ENCODE peak calls at places on chromosomes 4 and X, in nine cellular contexts. Y is endothelial cell of umbilical vein, G is IMR-90, K is heart left ventricle, C is uterus, Q is Peyer's patch, X is body of pancreas, E is right lobe of liver, P is ovary. A is an unnamed sample.

GRCh38 chrX:148049441-148049840 is 68.3 kb downstream of the FMR1NB start:
- DNase-seq in X (no peak), Q (no peak), G (peak; percentile 18), C (no peak), E (no peak), P (no peak), Y (peak; percentile 36), K (no peak), A (no peak)

GRCh38 chrX:36908801-36909403 is 99.3 kb upstream of the FAM47C start:
- DNase-seq in K (no peak), C (no peak), Q (no peak), Y (peak; percentile 19), G (peak; percentile 29), X (no peak), E (no peak), P (no peak), A (no peak)

GRCh38 chrX:16825306-16826035 is 39.2 kb downstream of the TXLNG start:
- DNase-seq in K (no peak), E (no peak), C (no peak), P (no peak), G (peak; percentile 42), Q (no peak), Y (peak; percentile 34), X (no peak), A (no peak)

GRCh38 chr4:89539374-89539773 is 231.8 kb upstream of the GPRIN3 start:
- DNase-seq in P (no peak), Y (peak; percentile 90), X (no peak), K (no peak), E (no peak), Q (no peak), G (peak; percentile 93), C (no peak), A (no peak)

GRCh38 chr4:145533011-145533410 is 51.4 kb downstream of the SMAD1 start:
- DNase-seq in X (no peak), Q (no peak), P (no peak), E (no peak), K (no peak), Y (no peak), G (no peak), C (no peak), A (no peak)

GRCh38 chr4:86496094-86497060 is 97.7 kb upstream of the PTPN13 start:
- DNase-seq in E (no peak), X (peak; percentile 57), G (peak; percentile 57), K (no peak), Q (no peak), P (peak; percentile 39), Y (peak; percentile 45), C (peak; percentile 45), A (peak; percentile 35)

GRCh38 chr4:185322805-185323204 is 72.9 kb downstream of the LRP2BP start:
- DNase-seq in X (no peak), Q (no peak), K (no peak), E (no peak), Y (no peak), G (no peak), P (no peak), C (no peak), A (no peak)

GRCh38 chr4:167623241-167623572 is 388.9 kb upstream of the SPOCK3 start:
- DNase-seq in C (no peak), Q (no peak), Y (no peak), X (no peak), P (no peak), E (no peak), G (no peak), K (no peak), A (no peak)

GRCh38 chrX:40109288-40110008 is 11.7 kb upstream of the BCOR start:
- DNase-seq in K (peak; percentile 71), X (peak; percentile 82), G (peak; percentile 55), E (peak; percentile 68), C (peak; percentile 80), Y (peak; percentile 35), P (peak; percentile 80), Q (peak; percentile 54), A (peak; percentile 92)

GRCh38 chr4:104906274-104906673 is 240.4 kb upstream of the TET2 start:
- DNase-seq in X (peak; percentile 11), Q (no peak), C (no peak), P (no peak), K (no peak), Y (no peak), E (no peak), G (no peak), A (no peak)

GRCh38 chr4:105944535-105944934 is 49.3 kb downstream of the NPNT start:
- DNase-seq in E (no peak), C (no peak), X (no peak), K (no peak), Y (no peak), P (no peak), G (peak; percentile 12), Q (no peak), A (no peak)

GRCh38 chr4:186957952-186958555 is 234.4 kb upstream of the FAT1 start:
- DNase-seq in C (no peak), X (no peak), G (peak; percentile 33), E (no peak), Y (no peak), P (no peak), Q (no peak), K (no peak), A (no peak)

GRCh38 chrX:108199691-108200090 is 108.1 kb downstream of the ATG4A start:
- DNase-seq in C (peak; percentile 44), X (no peak), K (no peak), G (peak; percentile 22), Q (no peak), E (no peak), P (no peak), Y (peak; percentile 44), A (no peak)

GRCh38 chrX:130347336-130347735 is 7.6 kb downstream of the SLC25A14 start:
- DNase-seq in K (no peak), Y (no peak), X (no peak), P (no peak), G (peak; percentile 22), Q (no peak), E (no peak), C (no peak), A (no peak)

GRCh38 chrX:30654989-30655607 is 1.9 kb downstream of the GK start:
- DNase-seq in X (no peak), Q (no peak), P (no peak), C (no peak), G (peak; percentile 64), Y (no peak), K (no peak), E (no peak), A (no peak)

DNA sequence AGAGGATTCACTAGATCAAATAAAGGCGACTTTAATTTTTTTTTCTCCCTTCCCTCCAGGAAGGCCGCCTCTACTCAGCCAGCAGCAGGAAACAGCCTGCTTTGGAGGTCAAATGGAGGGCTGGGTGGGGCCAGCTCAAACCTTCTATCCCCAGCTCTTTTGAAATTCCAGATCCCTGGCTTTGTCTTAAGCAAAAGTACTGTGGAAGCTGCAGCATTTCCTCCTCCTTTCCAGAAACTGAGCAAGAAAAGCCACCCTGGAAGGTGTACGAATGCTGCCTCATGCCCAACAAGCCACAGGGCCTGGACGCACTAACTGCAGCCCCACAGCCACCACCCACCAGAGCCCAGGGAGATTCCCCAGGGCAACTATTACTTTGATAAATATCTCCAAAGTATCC is 55.1 kb upstream of the ZCCHC13 start:
- DNase-seq in Y (peak; percentile 58), E (no peak), G (no peak), K (peak; percentile 16), C (no peak), X (no peak), Q (no peak), P (no peak), A (no peak)
- H3K4me3 ChIP-seq in Y (no peak overlapping the region), E (no peak overlapping the region), G (no peak overlapping the region), K (no peak overlapping the region), C (no peak overlapping the region), X (no peak overlapping the region), Q (no peak overlapping the region), P (no peak overlapping the region), A (no peak overlapping the region)

DNA sequence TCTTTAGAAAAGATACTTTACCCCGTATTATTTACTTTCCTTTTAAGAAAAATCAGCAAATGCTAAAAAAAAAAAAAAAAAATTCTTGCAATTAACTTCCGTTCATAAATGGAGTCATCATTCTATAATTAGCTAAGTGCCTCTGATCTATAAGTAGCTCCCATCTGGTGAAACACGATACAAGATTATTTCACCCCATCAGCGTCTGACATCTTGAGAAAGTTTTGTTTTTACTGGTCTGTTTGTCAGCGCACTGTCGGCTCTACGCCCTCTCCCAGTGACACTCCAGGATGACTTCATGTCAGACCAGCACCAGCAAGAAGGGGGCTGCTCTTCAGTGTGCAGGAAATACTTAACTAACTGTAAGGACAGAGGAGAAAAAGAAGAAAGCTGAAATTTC is 108.3 kb downstream of the AFAP1 start:
- DNase-seq in X (no peak), E (no peak), Q (no peak), G (peak; percentile 97), P (no peak), K (peak; percentile 62), C (no peak), Y (peak; percentile 82), A (no peak)
- TF ChIP-seq POLR2A in X (no peak), E (no peak), Q (no peak), G (no peak), P (no peak), K (no peak), C (no peak), Y (no peak), A (no peak)

DNA sequence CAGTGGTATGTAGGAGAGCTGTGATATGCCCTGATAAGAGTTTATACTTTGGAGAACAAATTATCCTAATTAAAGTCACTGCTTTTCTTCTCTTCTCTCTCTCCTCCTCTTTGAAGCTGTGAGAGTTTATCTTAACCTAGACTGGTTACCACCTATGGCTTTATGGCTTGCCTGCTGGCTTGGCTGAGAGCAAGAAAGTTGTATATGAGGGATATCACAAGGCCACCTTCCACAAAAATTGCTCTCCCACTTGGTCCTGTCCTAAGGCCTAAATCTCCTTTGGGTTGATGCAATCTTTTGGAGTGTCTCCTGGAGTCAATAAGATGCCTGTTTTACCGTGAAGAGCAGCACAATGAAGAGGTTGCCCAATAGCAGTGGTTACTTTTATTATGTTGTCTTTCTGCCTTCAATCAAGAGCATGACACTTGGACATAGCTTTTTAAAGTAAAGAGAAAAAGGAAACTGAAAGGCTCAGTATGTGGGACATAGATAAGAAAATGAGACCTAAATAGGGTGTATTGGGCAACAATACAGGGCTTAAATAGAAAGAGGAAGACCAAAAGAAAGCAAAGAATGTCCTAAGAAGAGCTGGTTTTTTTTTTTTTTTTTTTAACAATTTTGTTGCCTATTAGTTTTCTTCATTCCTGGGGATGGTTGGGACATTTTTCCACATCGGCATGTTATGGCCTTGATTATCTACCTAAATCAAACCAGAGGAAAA is 9.2 kb downstream of the GUCY1A1 start:
- DNase-seq in Q (no peak), G (no peak), X (no peak), Y (no peak), E (no peak), K (no peak), P (no peak), C (peak; percentile 23), A (no peak)
- H3K4me3 ChIP-seq in Q (no peak overlapping the region), G (no peak overlapping the region), X (no peak overlapping the region), Y (no peak overlapping the region), E (no peak overlapping the region), K (peak overlapping the region; percentile 14), P (no peak overlapping the region), C (no peak overlapping the region), A (no peak overlapping the region)

DNA sequence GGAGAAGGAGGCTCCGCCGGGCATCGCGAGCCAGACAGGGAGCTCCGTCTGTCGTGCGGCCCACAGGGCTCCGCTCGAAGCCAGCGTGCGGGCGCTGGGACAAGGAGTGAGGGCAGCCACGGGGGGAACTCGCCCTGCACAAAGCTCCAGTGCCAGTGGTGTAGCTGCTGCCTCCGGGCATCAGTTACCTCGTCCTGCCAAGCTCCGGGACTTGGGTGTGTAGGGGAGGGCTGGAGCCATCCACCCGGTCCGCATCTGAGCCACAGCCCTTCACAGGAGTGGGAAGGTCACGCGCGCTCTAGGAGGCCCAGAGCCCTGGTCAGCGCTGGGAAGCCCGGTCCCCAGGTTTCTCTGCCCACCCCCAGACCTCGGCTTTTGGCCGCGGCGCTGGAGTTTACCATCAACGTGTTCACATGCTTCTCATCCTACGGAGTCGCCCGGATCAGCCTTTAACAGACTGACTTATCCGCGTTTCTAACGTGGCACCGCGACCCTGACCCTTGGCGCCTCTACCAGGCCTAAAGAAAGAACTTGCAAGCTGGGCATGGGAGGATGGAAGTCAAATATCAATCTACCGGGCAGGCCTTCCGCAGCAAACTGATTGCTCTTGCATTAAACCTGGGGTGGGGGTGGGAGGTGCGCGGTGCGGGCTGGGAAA is 8.4 kb upstream of the PRDM8 start:
- DNase-seq in Y (no peak), Q (no peak), P (no peak), G (no peak), X (no peak), C (no peak), K (no peak), E (no peak), A (no peak)
- TF ChIP-seq POLR2A in Y (no peak), Q (no peak), P (no peak), G (no peak), X (no peak), C (no peak), K (no peak), E (no peak), A (no peak)